ENCODE peak calls at places on chromosomes 7 and 10, in six cellular contexts. K is sciatic nerve; P is esophagus squamous epithelium; C is NCI-H510A treated with DMSO at 0.1 percent for 48 hours; J is NCI-H2029; Q is stimulated activated CD4-positive, alpha-beta T cell treated with anti-CD3 and anti-CD28 coated beads, Interleukin-4, amount 100 ng/mL, for 24 hours. D is an unnamed sample.

GRCh38 chr7:129634361-129635034 is 23.0 kb downstream of the NRF1 start:
- DNase-seq in P (no peak), K (no peak), C (no peak), J (no peak), Q (no peak), D (no peak)

GRCh38 chr7:122311719-122312118 is 7.2 kb upstream of the FEZF1 start:
- DNase-seq in J (no peak), Q (no peak), C (no peak), K (no peak), P (no peak), D (no peak)

GRCh38 chr10:19592276-19592675 is 224.0 kb upstream of the PLXDC2 start:
- DNase-seq in P (no peak), Q (no peak), K (no peak), C (no peak), J (no peak), D (no peak)

GRCh38 chr7:51187941-51188340 is 128.7 kb downstream of the COBL start:
- DNase-seq in Q (no peak), K (no peak), J (no peak), C (peak; percentile 35), P (no peak), D (no peak)

GRCh38 chr7:150411606-150412005 is 32.5 kb downstream of the ZNF775 start:
- DNase-seq in Q (no peak), P (no peak), C (no peak), K (peak; percentile 39), J (no peak), D (no peak)

GRCh38 chr10:124092270-124093075 is 925 bp downstream of the CHST15 start:
- DNase-seq in P (peak; percentile 53), C (no peak), J (no peak), Q (peak; percentile 16), K (peak; percentile 76), D (no peak)

GRCh38 chr10:7351905-7352304 is 58.9 kb downstream of the SFMBT2 start:
- DNase-seq in K (no peak), C (no peak), P (no peak), J (no peak), Q (no peak), D (no peak)

GRCh38 chr10:131843881-131844284 is 56.9 kb upstream of the PPP2R2D start:
- DNase-seq in J (no peak), C (no peak), P (no peak), K (peak; percentile 26), Q (no peak), D (no peak)

GRCh38 chr10:491667-492424 is 197.6 kb downstream of the DIP2C start:
- DNase-seq in J (no peak), P (no peak), K (no peak), Q (no peak), C (no peak), D (no peak)

GRCh38 chr7:48299580-48300169 is 128.4 kb downstream of the ABCA13 start:
- DNase-seq in C (peak; percentile 2), K (peak; percentile 76), P (no peak), J (peak; percentile 41), Q (peak; percentile 35), D (peak; percentile 57)

GRCh38 chr10:5292196-5292735 is 72.5 kb upstream of the UCN3 start:
- DNase-seq in Q (no peak), P (no peak), C (no peak), K (no peak), J (no peak), D (no peak)

GRCh38 chr7:28979791-28980190 is 21.7 kb upstream of the TRIL start:
- DNase-seq in J (no peak), K (no peak), C (no peak), P (no peak), Q (no peak), D (no peak)

GRCh38 chr7:134028853-134029252 is 98.3 kb upstream of the LRGUK start:
- DNase-seq in C (no peak), Q (no peak), P (no peak), K (no peak), J (no peak), D (no peak)

GRCh38 chr7:105355701-105356100 is 33.0 kb downstream of the SRPK2 start:
- DNase-seq in K (no peak), C (no peak), Q (no peak), J (no peak), P (no peak), D (no peak)